ENCODE peak calls at places on chromosomes 6 and 20, in seven cellular contexts. K is IMR-90, V is sigmoid colon, W is right lobe of liver, X is GM12878, Y is suprapubic skin, I is HepG2. Q is an unnamed sample.

GRCh38 chr6:16498237-16498636 is 259.9 kb downstream of the GMPR start:
- DNase-seq in Y (no peak), W (no peak), K (no peak), V (no peak), I (no peak), X (no peak), Q (no peak)

GRCh38 chr6:124780621-124781020 is 181.6 kb upstream of the RNF217 start:
- DNase-seq in I (no peak), W (no peak), Y (no peak), X (no peak), K (no peak), V (no peak), Q (no peak)

GRCh38 chr6:122246906-122247658 is 152.4 kb upstream of the HSF2 start:
- DNase-seq in Y (no peak), K (no peak), X (no peak), I (no peak), W (no peak), V (no peak), Q (no peak)

GRCh38 chr6:110075406-110075805 is 97.3 kb downstream of the GPR6 start:
- DNase-seq in I (no peak), X (no peak), K (no peak), V (no peak), Y (no peak), W (no peak), Q (no peak)

GRCh38 chr6:165301372-165302246 is 7.8 kb downstream of the C6orf118 start:
- DNase-seq in X (no peak), K (no peak), I (no peak), W (no peak), V (no peak), Y (no peak), Q (no peak)

GRCh38 chr6:75331134-75331533 is 46.5 kb upstream of the TMEM30A start:
- DNase-seq in K (peak; percentile 62), V (no peak), W (no peak), Y (no peak), X (no peak), I (no peak), Q (no peak)

GRCh38 chr20:25118529-25118928 is 36.6 kb upstream of the VSX1 start:
- DNase-seq in K (no peak), Y (no peak), X (no peak), V (no peak), W (no peak), I (no peak), Q (no peak)

GRCh38 chr6:112065426-112065986 is 11.6 kb downstream of the CCN6 start:
- DNase-seq in X (no peak), Y (no peak), V (no peak), W (no peak), I (no peak), K (peak; percentile 46), Q (no peak)

GRCh38 chr6:166515072-166515810 is 71.2 kb downstream of the RAMACL start:
- DNase-seq in V (no peak), I (peak; percentile 14), K (peak; percentile 93), Y (no peak), X (no peak), W (no peak), Q (peak; percentile 13)

GRCh38 chr6:122569372-122569771 is 40.8 kb upstream of the PKIB start:
- DNase-seq in K (peak; percentile 1), W (no peak), I (no peak), Y (no peak), X (no peak), V (no peak), Q (no peak)

GRCh38 chr20:61580958-61581824 is 329.1 kb downstream of the CDH4 start:
- DNase-seq in K (no peak), V (no peak), I (peak; percentile 37), W (no peak), X (no peak), Y (no peak), Q (no peak)

GRCh38 chr20:53162251-53162835 is 190.2 kb downstream of the TSHZ2 start:
- DNase-seq in V (peak; percentile 74), W (peak; percentile 56), Y (no peak), K (peak; percentile 47), I (no peak), X (no peak), Q (peak; percentile 12)

DNA sequence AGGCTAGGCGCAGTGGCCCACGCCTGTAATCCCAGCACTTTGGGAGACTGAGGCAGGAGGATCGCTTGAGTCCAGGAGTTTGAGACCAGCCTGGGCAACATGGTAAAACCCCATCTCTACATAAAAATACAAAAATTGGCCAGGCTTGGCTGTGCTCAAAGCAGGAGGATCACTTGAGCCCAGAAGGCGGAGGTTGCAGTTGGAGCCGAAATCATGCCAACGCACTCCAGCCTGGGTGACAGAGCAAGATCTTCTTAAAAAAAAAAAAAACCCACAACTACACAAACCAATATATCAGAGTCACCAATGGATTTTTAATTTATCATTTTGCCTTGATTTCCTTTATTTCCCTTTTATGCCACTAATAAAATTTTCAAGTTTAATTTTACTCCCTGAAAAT is 9.3 kb downstream of the MAP3K5 start:
- DNase-seq in W (no peak), Y (no peak), V (no peak), I (no peak), X (no peak), K (no peak), Q (no peak)
- H3K4me1 ChIP-seq in W (no peaks in the 10 kb centered on the region), Y (peaks cover 44% of the 10 kb centered on the region), V (peaks cover 16% of the 10 kb centered on the region), I (no peaks in the 10 kb centered on the region), X (peaks cover 27% of the 10 kb centered on the region), K (peaks cover 25% of the 10 kb centered on the region), Q (peaks cover 14% of the 10 kb centered on the region)

DNA sequence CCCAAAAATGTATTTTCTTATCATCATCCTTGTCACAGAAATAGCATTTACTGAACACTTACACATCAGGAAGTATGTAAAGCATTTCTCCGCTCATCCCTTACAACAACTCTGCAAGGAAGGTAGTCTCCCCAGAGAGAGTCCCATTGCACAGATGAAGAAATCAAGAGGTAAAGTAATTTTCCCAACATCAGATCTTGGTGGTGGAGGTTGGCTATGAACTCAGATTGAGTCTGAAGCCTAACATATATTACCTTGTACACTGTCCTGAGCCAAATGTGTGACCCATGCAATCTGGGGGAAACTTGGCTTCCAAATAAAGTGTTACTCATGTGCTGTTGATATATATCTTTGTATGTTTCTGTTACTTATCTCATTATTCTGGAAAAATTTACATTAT is 31.4 kb downstream of the MAN1A1 start:
- DNase-seq in W (no peak), I (no peak), X (no peak), K (no peak), Y (no peak), V (no peak), Q (no peak)
- TF ChIP-seq POLR2A in W (no peak), I (no peak), X (no peak), K (no peak), Y (no peak), V (no peak), Q (no peak)

GRCh38 chr6:87971605-87972262 is 75.9 kb upstream of the SPACA1 start:
- DNase-seq in V (no peak), W (no peak), X (no peak), K (no peak), I (no peak), Y (no peak), Q (no peak)
- H3K27me3 ChIP-seq in V (no peaks in the 10 kb centered on the region), W (no peaks in the 10 kb centered on the region), X (no peaks in the 10 kb centered on the region), K (no peaks in the 10 kb centered on the region), I (no peaks in the 10 kb centered on the region), Y (peaks cover 1% of the 10 kb centered on the region), Q (peaks cover 29% of the 10 kb centered on the region)

DNA sequence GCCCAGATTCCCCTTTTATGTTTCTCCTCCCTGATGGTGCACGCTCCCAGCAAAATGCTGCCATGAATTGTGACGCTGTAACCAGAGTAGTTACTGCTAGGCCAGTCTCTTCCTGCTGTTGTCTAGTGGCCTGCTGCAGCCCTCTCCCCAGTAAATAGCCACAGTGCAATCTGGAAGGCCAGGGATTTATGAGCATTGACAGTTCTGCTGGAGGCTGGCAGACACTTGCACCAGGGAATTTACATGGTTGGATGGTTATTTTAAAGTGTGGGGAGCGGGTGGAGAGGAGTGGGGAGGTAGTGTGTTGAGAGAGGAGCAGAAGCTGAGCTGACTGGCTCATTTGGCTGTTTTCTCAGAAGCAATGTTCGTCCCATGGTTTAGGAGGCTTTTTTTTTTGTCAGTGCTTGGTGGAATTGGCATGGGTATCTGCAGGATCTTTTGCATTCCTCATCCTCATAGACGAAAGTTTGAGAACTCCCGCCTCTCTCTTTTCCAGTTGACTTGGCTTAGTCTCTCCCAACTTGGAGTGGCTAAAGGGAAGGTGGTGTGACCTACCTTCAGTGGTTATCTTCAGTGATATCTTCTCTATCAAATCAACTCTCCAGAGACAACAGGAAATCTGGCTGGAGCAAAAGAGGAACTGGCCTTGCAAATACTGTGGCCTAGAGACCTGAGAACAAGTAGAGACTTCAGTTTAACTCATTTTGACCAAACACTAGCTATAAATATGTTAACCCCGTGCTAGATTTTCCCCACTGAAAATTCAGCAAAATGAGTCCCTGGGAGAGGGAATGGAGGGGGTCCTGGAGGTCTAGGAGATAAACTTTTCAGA is 99.2 kb upstream of the VSTM2L start:
- DNase-seq in V (no peak), Y (no peak), W (no peak), I (no peak), X (peak; percentile 67), K (no peak), Q (no peak)
- H3K4me1 ChIP-seq in V (no peaks in the 10 kb centered on the region), Y (no peaks in the 10 kb centered on the region), W (peaks cover 15% of the 10 kb centered on the region), I (no peaks in the 10 kb centered on the region), X (peaks cover 37% of the 10 kb centered on the region), K (no peaks in the 10 kb centered on the region), Q (no peaks in the 10 kb centered on the region)

GRCh38 chr6:53651149-53651763 is 14.3 kb downstream of the KLHL31 start:
- DNase-seq in I (peak; percentile 89), K (peak; percentile 78), Y (no peak), X (no peak), V (peak; percentile 71), W (peak; percentile 42), Q (peak; percentile 84)

GRCh38 chr6:53647437-53648094 is 18.0 kb downstream of the KLHL31 start:
- DNase-seq in Y (no peak), V (no peak), W (no peak), I (no peak), K (no peak), X (no peak), Q (peak; percentile 33)

GRCh38 chr6:53654745-53655240 is 10.8 kb downstream of the KLHL31 start:
- DNase-seq in X (no peak), W (no peak), Y (no peak), I (no peak), V (no peak), K (no peak), Q (no peak)

GRCh38 chr6:53648571-53648970 is 17.0 kb downstream of the KLHL31 start:
- DNase-seq in W (no peak), V (no peak), K (peak; percentile 16), I (no peak), X (no peak), Y (no peak), Q (no peak)

DNA sequence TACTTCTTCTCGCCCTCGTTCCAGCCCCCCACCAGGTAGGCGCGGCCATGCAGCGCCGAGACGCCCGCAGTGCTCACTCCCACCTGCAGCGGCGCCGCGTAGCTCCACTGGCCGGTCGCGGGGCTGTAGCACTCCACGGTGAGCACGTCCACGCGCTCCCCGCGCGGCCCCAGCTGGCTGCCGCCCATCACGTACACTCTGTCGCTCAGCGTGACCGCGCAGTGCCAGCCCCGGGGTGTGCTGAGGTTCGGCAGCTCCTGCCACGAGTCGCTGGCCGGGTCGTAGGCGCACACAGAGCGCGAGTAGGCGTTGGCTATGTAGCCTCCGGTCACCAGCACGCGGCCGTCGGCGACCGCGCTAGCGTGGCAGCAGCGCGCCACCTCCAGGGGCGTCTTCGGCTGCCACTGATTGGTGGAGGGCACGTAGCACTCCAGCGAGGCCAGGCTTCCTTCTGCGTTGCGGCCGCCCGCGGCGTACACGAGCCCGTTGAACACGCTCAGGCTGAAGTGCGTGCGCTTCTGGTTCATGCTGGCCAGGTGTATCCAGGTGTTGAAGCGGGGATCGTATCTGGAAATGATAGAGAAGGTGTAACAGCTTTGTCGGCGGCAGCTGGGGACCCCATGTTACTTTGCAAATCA is 13.7 kb downstream of the KLHL31 start:
- DNase-seq in X (no peak), V (peak; percentile 82), Y (peak; percentile 85), I (peak; percentile 86), W (peak; percentile 91), K (peak; percentile 44), Q (peak; percentile 88)
- TF ChIP-seq POLR2A in X (no peak), V (no peak), Y (no peak), I (peak; percentile 88), W (peak; percentile 77), K (no peak), Q (peak; percentile 65)

Q was measured in transverse colon.